ENCODE peak calls at places on chromosomes 12 and 14, in five cellular contexts. Q is SK-N-SH, Z is GM10248, X is cardiac fibroblast, K is esophagus squamous epithelium. Y is an unnamed sample.

GRCh38 chr12:30169839-30170591 is 386.3 kb upstream of the TMTC1 start:
- DNase-seq in Q (no peak), Z (no peak), X (no peak), K (no peak), Y (no peak)

GRCh38 chr14:61889914-61890351 is 127.7 kb downstream of the SNAPC1 start:
- DNase-seq in Q (no peak), Z (peak; percentile 72), X (no peak), K (no peak), Y (peak; percentile 31)

GRCh38 chr12:94718114-94718513 is 67.8 kb upstream of the TMCC3 start:
- DNase-seq in Q (no peak), Z (no peak), X (peak; percentile 21), K (no peak), Y (no peak)

GRCh38 chr12:26318661-26319068 is 123.3 kb downstream of the SSPN start:
- DNase-seq in Q (no peak), Z (peak; percentile 55), X (peak; percentile 92), K (no peak), Y (peak; percentile 17)

GRCh38 chr14:49880267-49881064 is 12.4 kb upstream of the ARF6 start:
- DNase-seq in Q (no peak), Z (no peak), X (no peak), K (no peak), Y (no peak)

GRCh38 chr12:93441111-93441616 is 583 bp downstream of the UBE2N start:
- DNase-seq in Q (peak; percentile 68), Z (peak; percentile 17), X (no peak), K (no peak), Y (peak; percentile 52)

GRCh38 chr12:107091989-107092641 is 1.2 kb downstream of the CRY1 start:
- DNase-seq in Q (peak; percentile 57), Z (peak; percentile 28), X (peak; percentile 97), K (no peak), Y (peak; percentile 30)

GRCh38 chr12:21527451-21528180 is 1.5 kb downstream of the SPX start:
- DNase-seq in Q (peak; percentile 69), Z (peak; percentile 41), X (peak; percentile 53), K (no peak), Y (peak; percentile 73)

GRCh38 chr12:127381681-127382080 is 885.3 kb upstream of the TMEM132C start:
- DNase-seq in Q (no peak), Z (no peak), X (peak; percentile 17), K (no peak), Y (no peak)

GRCh38 chr14:70894868-70895267 is 12.4 kb upstream of the PCNX1 start:
- DNase-seq in Q (no peak), Z (no peak), X (peak; percentile 38), K (no peak), Y (peak; percentile 37)

GRCh38 chr14:89616425-89617141 is 199.6 kb upstream of the FOXN3 start:
- DNase-seq in Q (peak; percentile 52), Z (peak; percentile 70), X (peak; percentile 63), K (no peak), Y (peak; percentile 76)

GRCh38 chr12:128040971-128041370 is 226.0 kb upstream of the TMEM132C start:
- DNase-seq in Q (no peak), Z (no peak), X (no peak), K (no peak), Y (no peak)

GRCh38 chr12:120713861-120714482 is 3.7 kb downstream of the UNC119B start:
- DNase-seq in Q (peak; percentile 77), Z (peak; percentile 76), X (peak; percentile 87), K (no peak), Y (peak; percentile 85)

GRCh38 chr12:3896851-3897351 is 23.7 kb upstream of the PARP11 start:
- DNase-seq in Q (no peak), Z (no peak), X (peak; percentile 8), K (no peak), Y (peak; percentile 7)

GRCh38 chr12:41983896-41984295 is 160.8 kb downstream of the GXYLT1 start:
- DNase-seq in Q (peak; percentile 20), Z (no peak), X (no peak), K (no peak), Y (no peak)

GRCh38 chr12:107415066-107415465 is 270.5 kb upstream of the PWP1 start:
- DNase-seq in Q (no peak), Z (no peak), X (peak; percentile 68), K (no peak), Y (no peak)

GRCh38 chr12:64187370-64187769 is 34.7 kb downstream of the KICS2 start:
- DNase-seq in Q (no peak), Z (no peak), X (peak; percentile 84), K (no peak), Y (no peak)

GRCh38 chr12:79508622-79509021 is 182.1 kb downstream of the PAWR start:
- DNase-seq in Q (no peak), Z (no peak), X (no peak), K (no peak), Y (no peak)

GRCh38 chr12:62983594-62983993 is 48.6 kb upstream of the PPM1H start:
- DNase-seq in Q (no peak), Z (no peak), X (peak; percentile 6), K (no peak), Y (peak; percentile 1)

GRCh38 chr14:102225936-102226335 is 79.0 kb downstream of the MOK start:
- DNase-seq in Q (no peak), Z (no peak), X (no peak), K (no peak), Y (no peak)

DNA sequence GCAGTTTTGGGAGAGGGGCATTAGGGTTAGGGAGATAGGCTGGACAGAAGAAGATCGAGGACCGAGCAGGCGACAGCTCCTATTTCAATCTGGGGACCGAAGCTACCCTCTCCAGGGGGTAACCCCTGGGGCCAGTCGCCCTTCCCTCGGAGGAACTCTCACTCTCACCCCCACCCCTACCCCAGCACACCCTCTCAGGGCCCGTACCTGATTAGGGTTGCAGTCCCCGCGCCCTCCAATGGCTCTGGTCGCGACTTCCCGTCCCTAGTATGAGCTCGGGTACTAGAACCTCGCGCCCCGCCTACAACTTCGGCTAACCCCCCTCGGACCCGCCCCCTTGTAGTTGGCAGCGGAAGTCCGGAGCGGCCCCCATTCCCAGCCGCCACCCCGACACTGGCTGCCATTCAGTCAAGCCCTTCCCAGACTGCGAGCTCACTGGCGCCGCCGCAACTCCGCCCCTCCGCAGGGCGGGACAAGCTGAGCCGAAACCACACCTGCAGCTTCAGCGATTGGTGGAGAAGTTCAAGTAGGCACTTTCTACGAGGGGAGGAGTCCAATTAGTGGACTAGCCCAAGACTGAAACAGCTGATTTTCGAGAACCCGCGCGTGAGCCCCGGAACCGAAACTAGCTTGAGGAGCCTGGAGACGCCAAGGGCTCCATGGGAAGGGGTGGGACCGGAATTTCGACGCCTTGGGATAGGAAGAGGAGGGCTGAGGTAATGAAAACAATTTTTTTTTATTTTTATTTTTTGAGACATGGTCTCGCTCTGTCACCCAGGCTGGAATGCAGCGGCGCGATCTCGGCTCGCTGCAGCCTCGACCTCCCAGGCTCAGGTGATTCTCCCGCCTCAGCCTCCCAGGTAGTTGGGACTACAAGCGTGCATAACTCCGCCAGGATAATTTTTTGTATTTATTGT is at the start of gene STAT2:
- DNase-seq in Q (peak; percentile 93), Z (peak; percentile 96), X (peak; percentile 100), K (peak; percentile 97), Y (peak; percentile 99)
- TF ChIP-seq CTCF in Q (no peak), Z (no peak), X (no peak), K (peak; percentile 18), Y (no peak)

GRCh38 chr12:49949124-49949845 is 1.3 kb upstream of the AQP2 start:
- DNase-seq in Q (no peak), Z (no peak), X (no peak), K (no peak), Y (no peak)

GRCh38 chr12:49951411-49952105 is 1.0 kb downstream of the AQP2 start:
- DNase-seq in Q (no peak), Z (no peak), X (no peak), K (no peak), Y (no peak)

GRCh38 chr12:49949866-49950265 is 671 bp upstream of the AQP2 start:
- DNase-seq in Q (no peak), Z (no peak), X (no peak), K (no peak), Y (no peak)

GRCh38 chr12:49952396-49953055 is 2.0 kb downstream of the AQP2 start:
- DNase-seq in Q (no peak), Z (no peak), X (no peak), K (no peak), Y (no peak)

GRCh38 chr12:49950310-49951251 is at the start of gene AQP2:
- DNase-seq in Q (peak; percentile 64), Z (no peak), X (no peak), K (no peak), Y (no peak)
- TF ChIP-seq CTCF in Q (no peak), Z (no peak), X (no peak), K (no peak), Y (no peak)

GRCh38 chr12:53380797-53381738 is 1.1 kb downstream of the SP1 start:
- DNase-seq in Q (no peak), Z (no peak), X (peak; percentile 70), K (no peak), Y (peak; percentile 16)

GRCh38 chr12:53379389-53380103 is 430 bp upstream of the SP1 start:
- DNase-seq in Q (peak; percentile 91), Z (peak; percentile 88), X (peak; percentile 100), K (peak; percentile 100), Y (peak; percentile 99)

GRCh38 chr12:53380104-53380796 is at the start of gene SP1:
- DNase-seq in Q (peak; percentile 90), Z (peak; percentile 91), X (peak; percentile 92), K (peak; percentile 59), Y (peak; percentile 91)

GRCh38 chr12:53383258-53383657 is 3.3 kb downstream of the SP1 start:
- DNase-seq in Q (no peak), Z (no peak), X (no peak), K (no peak), Y (no peak)

GRCh38 chr12:53381739-53382630 is 2.0 kb downstream of the SP1 start:
- DNase-seq in Q (no peak), Z (peak; percentile 29), X (peak; percentile 85), K (no peak), Y (peak; percentile 67)
- TF ChIP-seq CTCF in Q (peak; percentile 53), Z (peak; percentile 55), X (peak; percentile 39), K (no peak), Y (peak; percentile 34)

DNA sequence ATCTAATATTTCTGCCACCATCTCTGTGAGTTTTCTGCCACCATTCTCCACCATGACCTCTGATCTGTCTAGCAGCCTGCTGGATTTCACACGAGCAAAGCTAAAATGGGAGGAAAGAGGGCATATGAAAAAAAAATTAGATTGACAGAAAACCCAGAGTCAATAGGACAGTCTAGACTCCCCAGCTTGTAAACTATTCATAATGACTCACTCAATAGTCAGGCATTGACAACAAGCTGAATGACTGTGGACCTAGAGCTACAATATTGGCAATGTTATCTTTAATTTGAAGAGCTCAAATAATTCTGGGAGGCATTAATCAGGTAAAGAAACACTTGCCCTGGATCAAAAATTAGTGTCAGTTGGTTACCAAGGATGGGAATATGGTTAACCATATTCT is 91.8 kb upstream of the BCL2L14 start:
- DNase-seq in Q (no peak), Z (no peak), X (peak; percentile 50), K (no peak), Y (no peak)
- TF ChIP-seq CTCF in Q (no peak), Z (no peak), X (no peak), K (no peak), Y (no peak)